ENCODE peak calls at places on chromosomes 13 and 19, in ten cellular contexts. O is tibial artery, Y is right lobe of liver, X is kidney, A is colonic mucosa, P is endothelial cell of umbilical vein, C is cardiac muscle cell, R is nephron progenitor cell, I is ascending aorta, S is HFFc6. B is an unnamed sample.

GRCh38 chr13:29846475-29847256 is 3.8 kb downstream of the UBL3 start:
- DNase-seq in O (no peak), S (no peak), P (no peak), X (no peak), C (no peak), Y (no peak), A (no peak), I (no peak), R (no peak), B (no peak)

GRCh38 chr19:54179921-54180452 is 7.0 kb upstream of the TMC4 start:
- DNase-seq in S (peak; percentile 62), P (peak; percentile 54), I (no peak), Y (no peak), C (peak; percentile 83), R (peak; percentile 79), O (no peak), X (peak; percentile 84), A (peak; percentile 75), B (no peak)

GRCh38 chr19:50486823-50487515 is 10.3 kb upstream of the GARIN5A start:
- DNase-seq in O (no peak), A (peak; percentile 41), R (no peak), Y (no peak), I (no peak), S (peak; percentile 41), X (peak; percentile 35), P (peak; percentile 15), C (peak; percentile 44), B (peak; percentile 52)

GRCh38 chr13:38952827-38953226 is 37.8 kb downstream of the STOML3 start:
- DNase-seq in O (no peak), P (no peak), C (no peak), R (no peak), S (no peak), I (no peak), X (no peak), Y (no peak), A (no peak), B (no peak)

GRCh38 chr19:7326105-7326877 is 22.4 kb upstream of the ARHGEF18 start:
- DNase-seq in Y (no peak), R (peak; percentile 16), A (peak; percentile 79), I (no peak), O (peak; percentile 32), C (peak; percentile 21), X (no peak), S (no peak), P (peak; percentile 22), B (no peak)

GRCh38 chr13:75832812-75833211 is 196.7 kb downstream of the LMO7 start:
- DNase-seq in A (no peak), Y (no peak), R (no peak), S (no peak), P (no peak), I (no peak), O (no peak), X (no peak), C (no peak), B (no peak)

GRCh38 chr19:46764817-46765291 is 18.6 kb upstream of the STRN4 start:
- DNase-seq in R (no peak), O (no peak), C (no peak), S (no peak), A (peak; percentile 83), Y (no peak), X (no peak), I (no peak), P (no peak), B (peak; percentile 68)

GRCh38 chr13:48600374-48601364 is 53.1 kb upstream of the CYSLTR2 start:
- DNase-seq in P (peak; percentile 98), R (no peak), A (no peak), I (no peak), C (peak; percentile 96), S (no peak), X (no peak), O (no peak), Y (no peak), B (peak; percentile 32)

DNA sequence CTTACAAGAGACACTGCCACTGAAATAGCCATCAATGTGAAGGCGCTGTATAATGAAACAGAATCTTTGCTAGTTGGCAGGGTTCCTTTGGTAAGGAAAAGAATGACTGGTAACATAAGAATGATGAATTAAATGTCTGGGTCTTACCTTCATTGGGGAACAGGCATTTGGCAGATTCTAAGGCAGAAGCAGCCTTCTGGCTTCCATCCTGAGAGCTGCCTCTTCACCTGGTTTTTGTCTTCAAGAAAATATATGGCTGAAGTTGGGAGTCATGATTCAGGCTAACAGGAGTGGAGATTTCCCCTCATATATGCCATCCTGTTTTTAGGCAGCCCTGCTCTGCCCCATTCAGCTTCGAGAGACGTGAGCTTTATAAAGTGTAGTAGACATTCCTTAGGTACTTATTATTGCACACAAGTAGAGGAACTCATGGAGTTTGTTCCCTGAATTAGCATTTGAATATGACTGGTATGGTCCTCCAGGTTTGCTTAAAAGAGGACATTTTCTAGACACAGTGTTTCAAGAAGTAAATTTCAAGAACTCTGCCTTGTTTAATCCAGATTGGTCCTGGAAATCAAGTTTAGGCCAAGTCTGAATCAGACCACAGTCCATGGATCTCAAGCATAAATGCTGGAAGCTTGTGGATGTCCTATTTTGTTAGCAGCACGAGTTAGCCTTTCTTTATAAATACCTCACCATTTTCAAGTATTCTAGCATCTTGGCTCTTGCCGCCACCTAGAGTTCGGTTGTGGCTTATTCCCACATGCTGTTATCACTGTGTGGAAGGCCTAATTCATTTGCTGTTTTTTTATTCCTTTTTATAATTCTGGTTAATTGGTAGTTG is 56.2 kb upstream of the AKAP11 start:
- DNase-seq in R (peak; percentile 14), A (peak; percentile 21), S (peak; percentile 42), X (no peak), O (no peak), C (peak; percentile 55), Y (no peak), I (no peak), P (peak; percentile 48), B (peak; percentile 23)
- TF ChIP-seq CTCF in R (peak; percentile 45), A (no peak), S (peak; percentile 76), X (peak; percentile 39), O (no peak), C (peak; percentile 61), Y (peak; percentile 52), I (peak; percentile 18), P (peak; percentile 36), B (no peak)

DNA sequence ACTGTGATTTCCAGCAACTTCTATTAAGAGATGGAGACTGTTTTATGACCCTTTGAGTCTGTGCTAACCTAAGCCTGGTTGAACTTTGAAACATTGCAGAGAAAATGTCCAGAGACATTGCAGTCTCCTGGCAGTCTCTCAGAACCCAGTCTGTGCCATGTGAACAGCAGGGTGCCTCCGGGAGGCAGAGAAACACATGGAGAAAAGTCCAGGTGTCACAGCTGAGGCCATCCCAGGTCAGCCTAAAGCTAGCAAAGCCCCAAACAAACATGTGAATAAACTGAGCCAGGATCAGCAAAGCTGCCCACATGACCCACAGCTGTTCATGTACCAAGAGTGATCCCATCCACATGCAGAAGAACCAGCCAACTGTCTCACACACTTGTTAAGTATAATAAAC is 7.8 kb downstream of the CYP4F11 start:
- DNase-seq in A (no peak), X (no peak), Y (peak; percentile 91), I (no peak), C (no peak), P (no peak), O (no peak), R (no peak), S (no peak), B (no peak)
- TF ChIP-seq CTCF in A (no peak), X (no peak), Y (peak; percentile 19), I (no peak), C (no peak), P (no peak), O (no peak), R (no peak), S (no peak), B (no peak)

GRCh38 chr19:31356587-31357314 is 7.5 kb upstream of the TSHZ3 start:
- DNase-seq in C (no peak), I (no peak), X (no peak), R (peak; percentile 60), P (no peak), S (no peak), O (no peak), Y (no peak), A (peak; percentile 31), B (no peak)
- TF ChIP-seq CTCF in C (peak; percentile 41), I (peak; percentile 55), X (peak; percentile 10), R (peak; percentile 49), P (peak; percentile 66), S (peak; percentile 37), O (no peak), Y (peak; percentile 56), A (peak; percentile 32), B (no peak)

DNA sequence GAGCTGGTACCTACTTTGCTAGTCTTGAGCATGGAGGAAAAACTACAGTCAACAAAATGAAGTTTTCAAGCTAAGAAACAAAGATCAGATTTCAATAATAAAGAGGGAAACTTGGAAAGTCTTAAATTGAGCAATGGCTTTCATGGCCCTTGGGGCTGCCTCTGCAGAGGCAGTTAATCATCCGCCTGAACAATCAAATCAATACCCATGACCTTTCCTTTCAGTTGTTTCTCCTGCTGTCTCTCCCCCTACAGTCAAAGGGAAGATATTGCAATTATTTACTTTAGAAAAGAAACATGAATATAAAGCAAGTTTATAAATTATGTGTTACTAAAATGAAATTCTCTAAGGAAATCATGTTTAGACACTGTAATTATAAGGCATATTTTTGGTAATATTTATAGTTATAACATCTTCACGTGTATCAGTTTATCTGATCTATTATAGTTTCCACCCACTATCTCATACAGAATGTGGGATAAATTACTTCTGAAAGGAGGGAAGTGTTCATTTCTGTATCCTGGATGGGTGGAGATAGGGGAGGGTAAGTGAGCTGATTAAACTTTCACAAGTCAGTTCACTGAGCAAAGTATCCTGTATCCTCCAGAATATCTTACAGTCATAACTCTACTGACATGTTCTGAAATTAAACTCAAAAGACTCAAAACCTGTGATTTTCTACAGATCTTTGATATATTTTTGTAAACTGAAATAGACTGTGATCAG is 72.4 kb upstream of the TSC22D1 start:
- DNase-seq in P (peak; percentile 3), Y (no peak), S (no peak), X (no peak), O (no peak), C (peak; percentile 22), I (no peak), A (no peak), R (no peak), B (no peak)
- TF ChIP-seq CTCF in P (no peak), Y (peak; percentile 57), S (peak; percentile 73), X (no peak), O (no peak), C (peak; percentile 41), I (peak; percentile 17), A (no peak), R (peak; percentile 52), B (peak; percentile 23)

DNA sequence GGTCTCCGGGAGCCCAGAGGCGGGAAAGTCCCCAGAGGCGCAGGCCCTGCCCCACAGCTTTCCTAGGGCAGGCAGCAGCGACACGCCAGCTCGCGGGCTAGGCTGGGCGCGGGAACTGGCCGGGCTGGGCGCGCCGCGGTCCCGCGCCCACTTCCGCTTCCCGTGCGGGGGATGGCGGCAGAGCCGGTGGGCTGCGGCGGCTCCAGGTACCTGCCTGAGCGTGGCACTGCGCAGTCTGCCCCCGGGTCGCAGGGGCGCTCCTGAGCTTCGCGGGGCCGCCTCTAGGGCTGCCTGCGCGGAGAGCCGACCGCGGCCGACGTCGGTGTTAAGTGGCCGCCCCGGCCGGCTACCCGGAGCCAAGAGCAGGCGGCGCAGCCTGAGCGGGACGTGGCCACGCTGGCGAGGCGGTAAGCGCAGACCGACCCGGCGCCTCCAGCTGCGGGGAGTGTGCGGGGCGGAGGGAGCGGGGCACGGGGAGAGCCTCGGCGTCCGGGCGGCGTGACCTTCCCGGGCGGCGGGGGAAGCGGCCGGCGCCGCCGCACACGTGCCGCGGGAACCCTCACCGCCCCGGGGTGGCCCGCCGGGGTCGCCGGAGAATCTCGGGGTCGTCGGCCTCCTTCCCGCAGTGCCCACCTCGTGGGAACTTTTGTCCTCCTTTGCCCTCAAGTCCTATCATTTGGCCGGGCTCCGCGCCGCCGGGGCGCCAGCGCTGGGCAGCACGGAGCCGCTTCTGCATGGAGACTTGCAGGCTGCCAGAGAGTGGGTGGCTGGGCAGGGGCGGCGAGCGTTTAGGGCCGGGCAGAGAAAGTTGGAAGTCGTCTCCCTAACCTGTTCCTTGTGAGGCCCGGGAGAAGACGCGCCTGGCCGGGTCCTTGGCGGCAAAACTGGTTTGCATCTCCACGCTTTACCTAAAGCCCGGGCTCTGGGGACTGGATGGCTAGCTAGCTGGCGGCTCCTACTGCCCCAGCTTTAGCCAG is 31.4 kb upstream of the MPHOSPH8 start:
- DNase-seq in I (no peak), S (no peak), X (peak; percentile 74), A (peak; percentile 30), C (peak; percentile 65), Y (no peak), O (no peak), P (peak; percentile 52), R (peak; percentile 68), B (peak; percentile 69)
- TF ChIP-seq CTCF in I (peak; percentile 15), S (peak; percentile 58), X (no peak), A (no peak), C (no peak), Y (no peak), O (no peak), P (peak; percentile 39), R (no peak), B (no peak)